ENCODE peak calls at places on chromosomes 1 and 21, in seven cellular contexts. F is Calu3; N is GM03348; O is activated CD4-positive, CD25-positive, alpha-beta regulatory T cell; J is activated T-cell treated with anti-CD3 and anti-CD28 coated beads, Interleukin-2, amount 50 U/mL, for 4 hours; C is left ventricle myocardium inferior; A is LoVo. B is an unnamed sample.

GRCh38 chr1:25797939-25798338 is 2.1 kb upstream of the SELENON start:
- DNase-seq in F (peak; percentile 47), N (peak; percentile 68), O (no peak), J (no peak), C (no peak), A (no peak), B (no peak)

GRCh38 chr1:21324368-21325137 is 34.3 kb upstream of the ECE1 start:
- DNase-seq in F (peak; percentile 84), N (peak; percentile 86), O (peak; percentile 38), J (peak; percentile 72), C (peak; percentile 73), A (peak; percentile 87), B (peak; percentile 52)

GRCh38 chr1:207004931-207005830 is 27.4 kb downstream of the C1orf116 start:
- DNase-seq in F (peak; percentile 85), N (peak; percentile 84), O (no peak), J (peak; percentile 22), C (no peak), A (peak; percentile 83), B (no peak)

GRCh38 chr1:6262570-6263420 is 1.9 kb upstream of the GPR153 start:
- DNase-seq in F (no peak), N (peak; percentile 73), O (no peak), J (no peak), C (peak; percentile 77), A (no peak), B (no peak)

GRCh38 chr1:3075666-3076387 is 6.8 kb downstream of the PRDM16 start:
- DNase-seq in F (no peak), N (no peak), O (no peak), J (no peak), C (no peak), A (no peak), B (no peak)

GRCh38 chr1:185349556-185349955 is 32.5 kb upstream of the IVNS1ABP start:
- DNase-seq in F (no peak), N (no peak), O (no peak), J (no peak), C (no peak), A (no peak), B (no peak)

GRCh38 chr1:88394958-88395357 is 289.1 kb upstream of the PKN2 start:
- DNase-seq in F (no peak), N (no peak), O (no peak), J (no peak), C (no peak), A (no peak), B (no peak)

GRCh38 chr1:48236716-48237470 is 14.4 kb downstream of the SLC5A9 start:
- DNase-seq in F (peak; percentile 12), N (peak; percentile 70), O (no peak), J (no peak), C (no peak), A (peak; percentile 31), B (no peak)

GRCh38 chr1:67955591-67955990 is 94.8 kb downstream of the DIRAS3 start:
- DNase-seq in F (no peak), N (no peak), O (no peak), J (no peak), C (no peak), A (no peak), B (no peak)

GRCh38 chr1:243742814-243743213 is 107.2 kb downstream of the AKT3 start:
- DNase-seq in F (no peak), N (peak; percentile 60), O (no peak), J (no peak), C (no peak), A (no peak), B (no peak)

GRCh38 chr1:92230736-92231135 is 13.0 kb downstream of the C1orf146 start:
- DNase-seq in F (no peak), N (no peak), O (no peak), J (no peak), C (no peak), A (no peak), B (no peak)

GRCh38 chr1:171645553-171646336 is 6.7 kb downstream of the MYOC start:
- DNase-seq in F (no peak), N (peak; percentile 79), O (no peak), J (no peak), C (peak; percentile 82), A (no peak), B (no peak)

GRCh38 chr1:198018529-198018928 is 101.4 kb downstream of the LHX9 start:
- DNase-seq in F (peak; percentile 60), N (peak; percentile 67), O (no peak), J (no peak), C (no peak), A (peak; percentile 76), B (no peak)

GRCh38 chr1:228219245-228219961 is 11.6 kb downstream of the OBSCN start:
- DNase-seq in F (no peak), N (no peak), O (no peak), J (no peak), C (no peak), A (no peak), B (no peak)

GRCh38 chr1:155952505-155952890 is 11.1 kb downstream of the RXFP4 start:
- DNase-seq in F (no peak), N (no peak), O (no peak), J (no peak), C (no peak), A (no peak), B (no peak)

GRCh38 chr21:29218749-29219148 is 80.0 kb upstream of the BACH1 start:
- DNase-seq in F (peak; percentile 30), N (no peak), O (no peak), J (no peak), C (no peak), A (peak; percentile 58), B (no peak)

GRCh38 chr1:118589486-118589885 is 398.7 kb downstream of the TBX15 start:
- DNase-seq in F (no peak), N (no peak), O (no peak), J (no peak), C (no peak), A (no peak), B (no peak)

GRCh38 chr21:28548291-28548690 is 444.4 kb downstream of the LTN1 start:
- DNase-seq in F (no peak), N (no peak), O (no peak), J (no peak), C (no peak), A (no peak), B (no peak)

GRCh38 chr1:44584167-44584566 is 90.1 kb downstream of the TMEM53 start:
- DNase-seq in F (no peak), N (no peak), O (no peak), J (no peak), C (no peak), A (peak; percentile 84), B (no peak)

GRCh38 chr21:16211339-16212303 is 481.8 kb downstream of the USP25 start:
- DNase-seq in F (no peak), N (no peak), O (no peak), J (no peak), C (no peak), A (no peak), B (no peak)

GRCh38 chr1:9121891-9122409 is 7.0 kb downstream of the GPR157 start:
- DNase-seq in F (no peak), N (no peak), O (no peak), J (peak; percentile 35), C (no peak), A (no peak), B (no peak)

GRCh38 chr1:87787551-87787950 is 458.9 kb downstream of the LMO4 start:
- DNase-seq in F (no peak), N (no peak), O (no peak), J (no peak), C (no peak), A (no peak), B (no peak)

GRCh38 chr1:8083739-8084484 is 57.8 kb upstream of the ERRFI1 start:
- DNase-seq in F (no peak), N (peak; percentile 20), O (no peak), J (no peak), C (no peak), A (no peak), B (no peak)

GRCh38 chr1:16224472-16224871 is 12.0 kb upstream of the ARHGEF19 start:
- DNase-seq in F (no peak), N (no peak), O (no peak), J (no peak), C (no peak), A (no peak), B (no peak)

B was measured in natural killer cell.